ENCODE peak calls at places on chromosomes 1 and 21, in eight cellular contexts. K is endothelial cell, H is transverse colon, X is colonic mucosa, C is LNCaP clone FGC, M is left ventricle myocardium inferior, S is tibial nerve, W is right lobe of liver. I is an unnamed sample.

GRCh38 chr1:169395956-169396355 is 28.0 kb downstream of the BLZF1 start:
- DNase-seq in S (no peak), C (no peak), H (no peak), K (no peak), X (no peak), W (no peak), M (no peak), I (no peak)

GRCh38 chr1:156900019-156900718 is 6.7 kb downstream of the PEAR1 start:
- DNase-seq in X (no peak), H (no peak), C (no peak), W (no peak), M (no peak), K (no peak), S (peak), I (no peak)

GRCh38 chr1:23198373-23198772 is 18.9 kb downstream of the HTR1D start:
- DNase-seq in W (no peak), C (no peak), X (no peak), M (no peak), K (no peak), S (no peak), H (no peak), I (no peak)

GRCh38 chr1:177130426-177130825 is 34.1 kb downstream of the ASTN1 start:
- DNase-seq in X (no peak), M (no peak), W (no peak), H (no peak), C (no peak), K (no peak), S (no peak), I (no peak)

GRCh38 chr1:228837817-228838716 is 102.8 kb downstream of the RHOU start:
- DNase-seq in M (no peak), W (peak), K (no peak), C (peak), H (peak), X (peak), S (peak), I (no peak)

GRCh38 chr1:245961137-245961540 is 545.9 kb downstream of the SMYD3 start:
- DNase-seq in X (no peak), M (no peak), C (no peak), H (no peak), S (no peak), K (no peak), W (no peak), I (no peak)

GRCh38 chr1:26291939-26292338 is 12.1 kb downstream of the SH3BGRL3 start:
- DNase-seq in C (no peak), K (no peak), S (no peak), H (no peak), M (no peak), X (no peak), W (no peak), I (no peak)

GRCh38 chr21:42496839-42497202 is 797 bp upstream of the RSPH1 start:
- DNase-seq in K (no peak), X (peak), C (no peak), S (no peak), H (no peak), W (no peak), M (no peak), I (no peak)

GRCh38 chr1:4221107-4221506 is 321.0 kb upstream of the C1orf174 start:
- DNase-seq in C (no peak), M (no peak), S (no peak), K (no peak), W (no peak), X (no peak), H (no peak), I (no peak)

GRCh38 chr1:159012495-159012894 is 2.8 kb downstream of the IFI16 start:
- DNase-seq in H (peak), M (no peak), C (no peak), X (peak), S (peak), W (no peak), K (no peak), I (no peak)

GRCh38 chr1:227560814-227561213 is 2.5 kb upstream of the ZNF678 start:
- DNase-seq in S (no peak), C (no peak), K (no peak), M (no peak), X (no peak), W (no peak), H (no peak), I (peak)

GRCh38 chr21:16492356-16492755 is 762.6 kb downstream of the USP25 start:
- DNase-seq in W (no peak), S (no peak), H (no peak), C (no peak), X (no peak), M (no peak), K (no peak), I (no peak)

GRCh38 chr21:45504021-45504515 is 38.2 kb downstream of the SLC19A1 start:
- DNase-seq in S (no peak), W (peak), C (no peak), M (peak), K (no peak), X (no peak), H (no peak), I (peak)

GRCh38 chr1:154198756-154199562 is 7.1 kb upstream of the TPM3 start:
- DNase-seq in W (no peak), H (no peak), S (peak), K (peak), C (peak), X (peak), M (no peak), I (no peak)

GRCh38 chr1:154192476-154192875 is 576 bp upstream of the TPM3 start:
- DNase-seq in W (no peak), H (no peak), M (no peak), C (no peak), X (no peak), K (no peak), S (no peak), I (no peak)

GRCh38 chr1:154191990-154192450 is at the start of gene TPM3:
- DNase-seq in W (no peak), C (no peak), H (no peak), M (no peak), K (no peak), S (no peak), X (no peak), I (no peak)

GRCh38 chr1:154190550-154190949 is 1.4 kb downstream of the TPM3 start:
- DNase-seq in C (peak), H (no peak), M (no peak), X (no peak), K (no peak), W (no peak), S (no peak), I (no peak)

DNA sequence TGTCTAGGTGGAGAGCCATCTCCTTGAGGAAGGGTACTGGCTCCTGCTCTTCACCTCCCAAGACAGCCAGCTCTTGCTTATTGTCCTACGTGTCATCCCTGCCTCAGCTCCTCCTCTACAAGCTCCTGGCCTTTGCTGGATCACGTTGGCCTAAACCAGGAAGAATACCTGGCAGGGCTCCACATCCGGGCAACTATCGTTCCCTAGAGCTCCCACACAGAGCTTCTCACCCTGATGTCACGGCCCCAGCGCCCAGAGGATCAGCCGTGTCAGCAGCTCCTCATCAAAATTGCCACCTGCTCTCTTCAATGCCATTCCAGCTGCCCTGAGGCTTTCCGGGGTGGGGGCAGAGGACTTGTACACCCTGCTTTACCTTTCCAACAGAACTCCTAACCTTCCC is 1.9 kb upstream of the TPM3 start:
- DNase-seq in W (peak), S (no peak), H (no peak), M (no peak), K (no peak), C (peak), X (no peak), I (no peak)
- TF ChIP-seq CTCF in W (no peak), S (no peak), H (no peak), M (no peak), K (no peak), C (no peak), X (no peak), I (no peak)

DNA sequence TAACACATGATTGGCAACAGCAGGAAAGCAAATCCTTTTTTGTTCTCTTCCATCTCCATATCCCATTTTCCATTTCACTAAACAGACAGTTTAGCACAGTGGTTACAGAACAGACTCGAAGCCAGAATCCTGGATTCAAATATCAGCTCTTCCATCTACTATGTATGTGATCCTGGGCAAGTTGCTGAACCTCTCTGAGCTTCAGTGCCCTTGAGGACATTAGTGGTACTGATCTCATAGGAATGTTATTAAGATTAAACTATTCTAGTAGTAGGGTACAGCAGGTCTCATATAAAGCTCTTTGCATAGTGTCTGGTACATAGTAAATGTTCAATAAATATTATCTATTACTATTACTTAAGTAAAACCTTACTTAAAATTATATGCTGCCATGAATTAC is 13.8 kb upstream of the HHIPL2 start:
- DNase-seq in C (no peak), X (no peak), H (no peak), K (no peak), S (no peak), W (no peak), M (no peak), I (no peak)
- TF ChIP-seq CTCF in C (no peak), X (no peak), H (no peak), K (no peak), S (no peak), W (no peak), M (no peak), I (no peak)

DNA sequence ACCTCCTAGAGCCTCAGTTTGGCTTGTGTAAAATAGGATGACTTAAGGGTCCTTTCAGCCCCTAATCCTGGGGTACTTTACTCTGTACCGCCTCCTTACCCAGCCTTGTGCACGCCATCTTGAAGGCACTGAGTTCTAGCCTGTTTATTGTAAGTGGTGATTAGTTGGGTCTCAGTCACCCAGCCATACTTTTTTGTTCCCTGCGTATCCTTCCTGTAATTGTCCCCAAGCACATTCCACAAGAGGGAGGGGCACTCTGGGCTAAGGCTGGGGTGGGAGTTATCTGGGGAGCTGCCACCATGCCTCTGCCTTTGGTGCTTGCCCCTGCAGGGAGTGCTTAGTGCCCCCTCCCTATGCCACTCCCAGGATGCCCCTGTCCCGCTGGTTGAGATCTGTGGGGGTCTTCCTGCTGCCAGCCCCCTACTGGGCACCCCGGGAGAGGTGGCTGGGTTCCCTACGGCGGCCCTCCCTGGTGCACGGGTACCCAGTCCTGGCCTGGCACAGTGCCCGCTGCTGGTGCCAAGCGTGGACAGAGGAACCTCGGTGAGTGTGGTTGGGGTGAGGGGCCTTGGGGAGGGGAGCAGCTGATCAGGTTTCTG is 856 bp downstream of the FDPS start:
- DNase-seq in M (peak), C (no peak), K (peak), S (no peak), W (peak), X (peak), H (peak), I (no peak)
- TF ChIP-seq CTCF in M (no peak), C (no peak), K (peak), S (no peak), W (no peak), X (no peak), H (no peak), I (peak)

DNA sequence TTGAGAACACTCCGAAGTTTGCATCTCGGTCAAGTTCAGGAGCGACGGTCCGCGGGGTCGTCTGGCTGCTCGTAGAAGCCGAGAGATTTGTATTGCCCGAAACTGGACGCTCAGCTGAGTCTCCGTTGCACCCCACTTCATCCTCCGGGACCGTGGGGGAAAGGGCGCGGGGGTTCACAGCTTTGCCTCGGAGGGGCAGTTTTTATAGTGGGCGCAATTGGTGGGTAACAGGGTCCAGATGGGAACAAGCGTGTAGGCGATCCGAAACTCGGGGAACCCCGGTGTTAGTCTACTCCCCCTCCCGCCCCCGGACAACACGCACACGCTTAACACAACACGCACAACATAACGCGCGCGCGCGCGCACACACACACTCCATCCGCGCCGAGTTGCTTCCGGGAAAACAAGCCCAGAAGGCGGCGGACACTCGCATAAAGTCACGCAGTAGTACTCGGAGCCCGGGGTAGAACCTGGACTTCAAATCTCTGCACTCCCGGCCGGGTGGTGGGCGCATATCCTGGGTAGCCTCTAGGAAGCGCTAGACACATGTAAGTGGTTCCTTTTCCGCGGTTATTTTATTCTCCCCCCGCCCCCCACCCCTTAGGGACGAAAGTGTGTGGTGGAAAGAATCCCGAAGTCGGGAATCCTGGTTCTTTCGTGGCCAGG is 1.0 kb upstream of the JUN start:
- DNase-seq in S (peak), M (peak), C (peak), H (peak), W (peak), K (peak), X (peak), I (peak)
- TF ChIP-seq CTCF in S (peak), M (peak), C (peak), H (peak), W (peak), K (peak), X (peak), I (peak)

GRCh38 chr21:17560377-17560776 is 47.5 kb downstream of the CXADR start:
- DNase-seq in M (no peak), K (no peak), S (no peak), X (no peak), C (peak), W (no peak), H (no peak), I (no peak)

GRCh38 chr21:17550671-17551308 is 37.9 kb downstream of the CXADR start:
- DNase-seq in M (no peak), K (no peak), H (no peak), X (no peak), W (no peak), S (no peak), C (no peak), I (no peak)

GRCh38 chr21:17554120-17554519 is 41.3 kb downstream of the CXADR start:
- DNase-seq in S (no peak), H (no peak), W (no peak), X (no peak), K (no peak), C (no peak), M (no peak), I (no peak)

GRCh38 chr21:17552410-17552809 is 39.6 kb downstream of the CXADR start:
- DNase-seq in W (no peak), K (no peak), X (no peak), M (no peak), C (no peak), S (no peak), H (no peak), I (no peak)

GRCh38 chr21:17554619-17555472 is 42.0 kb downstream of the CXADR start:
- DNase-seq in S (no peak), K (peak), H (no peak), X (no peak), M (no peak), C (no peak), W (no peak), I (no peak)
- TF ChIP-seq CTCF in S (no peak), K (peak), H (peak), X (peak), M (peak), C (peak), W (peak), I (peak)

DNA sequence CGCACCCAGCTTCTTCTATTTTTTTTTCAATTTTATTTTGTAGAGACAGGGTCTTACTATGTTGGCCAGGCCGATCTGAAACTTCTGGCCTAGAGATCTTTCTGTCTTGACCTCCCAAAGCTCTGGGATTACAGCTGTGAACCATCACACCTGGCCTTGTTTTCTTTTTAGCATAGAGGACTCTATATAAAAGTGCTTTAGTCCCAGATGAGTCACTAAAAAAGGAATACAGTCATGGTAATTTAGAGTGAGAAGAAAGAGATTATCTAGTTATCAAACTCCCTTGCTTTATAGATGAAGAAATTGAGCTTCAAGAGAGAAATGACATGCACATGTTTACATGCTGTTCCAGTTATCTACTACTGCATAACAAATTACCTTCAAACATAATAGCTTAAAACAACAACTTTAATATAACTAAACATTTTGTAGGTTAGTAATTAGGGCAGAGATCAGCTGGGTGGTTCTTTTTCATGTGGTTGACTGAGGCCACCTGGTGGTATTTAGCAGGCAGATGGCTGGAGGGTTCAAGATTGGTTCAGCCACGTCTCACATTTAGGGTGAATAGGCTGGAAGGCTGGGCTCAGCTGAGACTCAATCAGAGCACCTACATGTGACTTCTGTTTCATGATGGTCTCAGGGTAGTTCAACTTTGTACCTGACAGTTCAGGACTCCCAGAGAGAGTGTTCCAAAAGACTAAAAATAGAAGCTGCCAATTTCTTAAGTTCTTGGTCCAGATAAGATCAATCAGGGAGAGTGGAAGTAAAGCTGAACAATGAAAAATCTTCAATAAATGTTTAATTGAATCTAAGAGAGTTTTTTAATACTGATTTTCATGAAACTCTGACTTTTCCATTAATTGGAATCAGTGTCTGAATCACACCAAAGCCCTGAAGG is 16.9 kb upstream of the MTF2 start:
- DNase-seq in H (peak), C (no peak), W (no peak), K (no peak), S (no peak), X (peak), M (no peak), I (no peak)
- TF ChIP-seq CTCF in H (peak), C (peak), W (peak), K (no peak), S (no peak), X (peak), M (peak), I (peak)

I was measured in chondrocyte.